ENCODE peak calls at places on chromosomes 12 and 14, in five cellular contexts. Q is CD4-positive, alpha-beta memory T cell; K is Peyer's patch; Y is sigmoid colon; G is right atrium auricular region. B is an unnamed sample. For H3K4me1, H3K9me3 and H3K27me3, the result is how much of the 10 kb centered on the place peaks cover.

GRCh38 chr14:67510121-67510520 is 21.6 kb upstream of the TMEM229B start:
- DNase-seq in Q (no peak), K (no peak), Y (no peak), G (no peak), B (no peak)

GRCh38 chr12:87038098-87038497 is 781.9 kb upstream of the MGAT4C start:
- DNase-seq in Q (no peak), K (no peak), Y (no peak), G (no peak), B (no peak)

GRCh38 chr14:20092050-20092449 is 18.5 kb upstream of the OR4K17 start:
- DNase-seq in Q (no peak), K (no peak), Y (no peak), G (no peak), B (no peak)

GRCh38 chr12:69502342-69503081 is 32.3 kb downstream of the FRS2 start:
- DNase-seq in Q (no peak), K (no peak), Y (no peak), G (no peak), B (no peak)

GRCh38 chr14:23094666-23095195 is at the start of gene ACIN1:
- DNase-seq in Q (no peak), K (peak), Y (peak), G (peak), B (peak)

GRCh38 chr14:52312872-52313492 is 1.1 kb upstream of the PTGER2 start:
- DNase-seq in Q (no peak), K (no peak), Y (no peak), G (no peak), B (no peak)

GRCh38 chr14:22545842-22546721 is 42.9 kb downstream of the DAD1 start:
- DNase-seq in Q (no peak), K (no peak), Y (no peak), G (no peak), B (no peak)

GRCh38 chr14:72599579-72600470 is 294.1 kb downstream of the DPF3 start:
- DNase-seq in Q (no peak), K (no peak), Y (no peak), G (no peak), B (no peak)

GRCh38 chr14:55317503-55317902 is 46.3 kb downstream of the FBXO34 start:
- DNase-seq in Q (no peak), K (no peak), Y (no peak), G (no peak), B (no peak)

GRCh38 chr14:106417224-106418049 is 891.1 kb downstream of the TMEM121 start:
- DNase-seq in Q (peak), K (peak), Y (no peak), G (no peak), B (no peak)

GRCh38 chr12:57483466-57483865 is 3.8 kb upstream of the ARHGAP9 start:
- DNase-seq in Q (no peak), K (no peak), Y (no peak), G (no peak), B (no peak)

GRCh38 chr14:68145539-68145938 is 326.0 kb downstream of the RAD51B start:
- DNase-seq in Q (no peak), K (no peak), Y (no peak), G (no peak), B (no peak)

GRCh38 chr12:116420476-116420875 is 138.7 kb upstream of the MAP1LC3B2 start:
- DNase-seq in Q (no peak), K (no peak), Y (no peak), G (no peak), B (no peak)

GRCh38 chr14:101017209-101017608 is 113.7 kb upstream of the RTL1 start:
- DNase-seq in Q (no peak), K (no peak), Y (no peak), G (peak), B (no peak)

GRCh38 chr12:71439613-71440392 is at the start of gene LGR5:
- DNase-seq in Q (no peak), K (peak), Y (no peak), G (no peak), B (peak)

GRCh38 chr14:93059917-93060545 is 55.7 kb downstream of the ITPK1 start:
- DNase-seq in Q (no peak), K (no peak), Y (no peak), G (no peak), B (no peak)

GRCh38 chr14:61528591-61529021 is 166.7 kb upstream of the HIF1A start:
- DNase-seq in Q (no peak), K (no peak), Y (no peak), G (no peak), B (no peak)

GRCh38 chr12:175759-176158 is 38.2 kb downstream of the SLC6A12 start:
- DNase-seq in Q (no peak), K (no peak), Y (no peak), G (no peak), B (no peak)

GRCh38 chr12:15208140-15208539 is 13.1 kb downstream of the RERG start:
- DNase-seq in Q (no peak), K (no peak), Y (no peak), G (no peak), B (no peak)

GRCh38 chr12:88944403-88944802 is 364.1 kb upstream of the KITLG start:
- DNase-seq in Q (no peak), K (no peak), Y (no peak), G (no peak), B (no peak)

GRCh38 chr14:30330452-30330851 is 228.5 kb upstream of the G2E3 start:
- DNase-seq in Q (no peak), K (no peak), Y (no peak), G (no peak), B (no peak)

GRCh38 chr12:47493801-47494200 is 212.0 kb downstream of the RPAP3 start:
- DNase-seq in Q (no peak), K (no peak), Y (no peak), G (no peak), B (no peak)

GRCh38 chr12:51390457-51391046 is 654 bp downstream of the GALNT6 start:
- DNase-seq in Q (no peak), K (no peak), Y (no peak), G (no peak), B (no peak)

GRCh38 chr12:70354777-70355176 is 11.3 kb upstream of the KCNMB4 start:
- DNase-seq in Q (no peak), K (no peak), Y (no peak), G (no peak), B (no peak)

GRCh38 chr12:66633676-66634075 is 45.2 kb downstream of the GRIP1 start:
- DNase-seq in Q (no peak), K (no peak), Y (no peak), G (no peak), B (no peak)

GRCh38 chr14:26808407-26808806 is 210.6 kb upstream of the NOVA1 start:
- DNase-seq in Q (no peak), K (no peak), Y (no peak), G (no peak), B (no peak)

GRCh38 chr14:26811756-26812305 is 214.0 kb upstream of the NOVA1 start:
- DNase-seq in Q (no peak), K (no peak), Y (no peak), G (no peak), B (no peak)
- H3K4me1 ChIP-seq in Q (under half), K (under half), Y (under half), G (under half), B (under half)

GRCh38 chr14:104665092-104665662 is 24.2 kb upstream of the INF2 start:
- DNase-seq in Q (no peak), K (no peak), Y (no peak), G (no peak), B (no peak)
- H3K9me3 ChIP-seq in Q (under half), K (under half), Y (under half), G (under half), B (under half)

DNA sequence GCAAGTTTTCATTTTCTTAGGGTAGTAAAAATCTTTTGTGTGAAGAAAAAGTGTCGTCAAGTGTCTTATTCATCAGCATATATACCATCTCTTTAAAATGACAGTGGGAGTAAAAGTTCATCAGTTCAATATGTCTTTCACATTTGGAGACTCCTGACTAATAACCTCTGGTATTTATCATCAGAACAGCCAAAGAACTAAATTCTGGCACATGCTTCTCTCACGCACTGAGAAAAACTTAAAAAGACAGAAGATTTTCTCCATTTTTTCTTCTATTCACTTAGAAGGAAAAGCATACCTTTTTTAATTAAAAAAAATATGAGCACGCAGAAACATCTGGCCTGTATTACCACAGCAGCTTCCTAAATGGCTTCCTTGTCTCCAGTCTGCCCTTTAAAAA is 265.7 kb downstream of the AKAP6 start:
- DNase-seq in Q (no peak), K (no peak), Y (no peak), G (no peak), B (no peak)
- H3K27me3 ChIP-seq in Q (under half), K (under half), Y (under half), G (under half), B (under half)

GRCh38 chr12:124452576-124453391 is 114.6 kb downstream of the NCOR2 start:
- DNase-seq in Q (no peak), K (no peak), Y (no peak), G (no peak), B (no peak)

GRCh38 chr12:124455336-124455735 is 112.1 kb downstream of the NCOR2 start:
- DNase-seq in Q (no peak), K (no peak), Y (no peak), G (no peak), B (no peak)

GRCh38 chr12:124454735-124455134 is 112.7 kb downstream of the NCOR2 start:
- DNase-seq in Q (no peak), K (no peak), Y (no peak), G (no peak), B (no peak)

GRCh38 chr12:124453419-124454351 is 113.7 kb downstream of the NCOR2 start:
- DNase-seq in Q (peak), K (peak), Y (peak), G (peak), B (peak)

GRCh38 chr12:124454352-124454725 is 113.1 kb downstream of the NCOR2 start:
- DNase-seq in Q (no peak), K (no peak), Y (no peak), G (no peak), B (no peak)
- H3K4me1 ChIP-seq in Q (half or more), K (half or more), Y (half or more), G (half or more), B (half or more)

DNA sequence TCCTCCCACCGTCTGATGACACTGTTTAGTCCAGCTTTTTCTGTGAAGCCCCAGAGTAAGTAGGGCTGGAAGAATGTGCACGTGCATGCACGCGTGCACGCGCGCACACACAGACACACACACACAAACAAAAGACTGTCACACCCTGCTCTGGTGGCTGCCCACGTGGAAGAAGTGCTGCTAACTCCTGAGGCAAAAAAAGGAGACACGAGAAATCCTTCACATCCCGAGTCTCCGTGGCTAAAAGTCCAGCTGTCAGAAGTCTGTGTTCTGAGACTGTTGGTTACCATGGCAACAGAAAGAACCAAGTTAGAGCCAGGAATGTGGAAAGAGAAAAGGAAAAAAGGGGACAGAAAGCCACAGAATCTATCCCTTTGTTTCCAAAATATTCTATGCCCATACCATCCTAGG is 1.5 kb upstream of the C12orf71 start:
- DNase-seq in Q (no peak), K (no peak), Y (no peak), G (no peak), B (no peak)
- H3K9me3 ChIP-seq in Q (under half), K (under half), Y (under half), G (under half), B (under half)

GRCh38 chr14:104392001-104392395 is 187.6 kb upstream of the C14orf180 start:
- DNase-seq in Q (peak), K (peak), Y (peak), G (peak), B (no peak)
- H3K27me3 ChIP-seq in Q (under half), K (under half), Y (under half), G (under half), B (under half)

DNA sequence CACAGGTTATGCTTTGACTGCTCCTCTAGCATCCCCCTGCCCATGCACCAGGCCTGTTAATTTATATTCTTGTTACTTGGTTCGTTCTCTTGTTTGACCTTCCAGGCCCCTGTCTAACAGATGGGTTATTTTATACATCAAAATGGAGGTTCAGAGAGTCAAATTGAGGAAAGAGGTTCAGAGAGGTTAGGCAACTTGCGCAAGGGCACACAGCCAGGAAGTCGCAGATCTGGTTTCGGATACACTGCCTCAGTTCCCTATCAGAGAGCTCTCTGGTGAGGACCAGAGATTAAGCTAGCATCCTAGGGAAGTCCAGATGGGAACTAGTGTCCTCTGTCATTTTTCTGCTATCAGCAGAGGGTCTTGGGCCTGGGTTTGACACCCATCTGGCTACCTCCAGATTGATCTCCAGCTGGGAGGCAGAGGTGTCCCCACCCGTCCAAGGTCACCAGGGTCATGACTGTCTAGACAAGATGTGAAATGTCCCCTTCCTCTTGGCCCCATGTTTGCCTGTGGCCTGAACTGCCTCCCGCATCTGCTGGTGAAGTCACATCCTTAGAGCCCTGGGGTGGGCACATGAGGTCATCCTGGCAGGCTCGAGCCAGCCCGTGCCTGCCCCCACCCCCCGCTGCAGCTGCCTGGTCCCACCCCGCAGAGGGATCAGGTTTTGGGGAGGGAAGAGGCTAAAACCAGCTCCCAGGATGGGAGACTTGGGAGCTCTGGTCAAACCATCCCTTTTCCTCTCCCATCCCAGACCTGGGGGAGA is 84.3 kb upstream of the NCOR2 start:
- DNase-seq in Q (no peak), K (no peak), Y (no peak), G (no peak), B (no peak)
- H3K4me1 ChIP-seq in Q (under half), K (under half), Y (under half), G (under half), B (under half)

DNA sequence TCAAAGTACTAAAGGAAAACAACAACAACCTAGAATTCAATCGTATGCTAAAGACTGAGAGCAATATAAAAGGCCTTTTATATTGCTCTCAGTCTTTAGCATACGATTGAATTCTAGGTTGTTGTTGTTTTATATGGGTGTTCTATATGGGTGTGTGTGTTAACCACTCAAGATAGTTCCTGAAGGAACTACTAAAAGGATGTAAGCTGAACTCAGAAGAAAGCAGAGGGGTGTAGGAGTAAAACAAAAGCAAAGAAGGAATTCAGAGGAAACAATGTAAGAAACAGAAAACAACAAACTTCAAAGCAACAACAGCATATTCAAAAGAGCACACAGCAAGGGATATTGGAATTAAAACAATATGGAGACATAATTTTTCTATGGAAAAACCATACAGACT is 5.4 kb downstream of the ZNF891 start:
- DNase-seq in Q (no peak), K (no peak), Y (no peak), G (no peak), B (no peak)
- H3K9me3 ChIP-seq in Q (under half), K (under half), Y (half or more), G (half or more), B (half or more)